ENCODE peak calls at places on chromosomes 4 and X, in seven cellular contexts. J is hepatocyte, Z is thyroid gland, X is iPS DF 6.9, I is breast epithelium, K is left lung, R is K562. N is an unnamed sample.

GRCh38 chr4:122293374-122294365 is 85.1 kb upstream of the ADAD1 start:
- DNase-seq in K (peak; percentile 34), I (no peak), R (no peak), Z (no peak), X (no peak), J (no peak), N (no peak)

GRCh38 chr4:54227261-54228063 is 1.6 kb upstream of the PDGFRA start:
- DNase-seq in I (no peak), K (peak; percentile 35), R (no peak), X (no peak), Z (peak; percentile 35), J (peak; percentile 60), N (no peak)

GRCh38 chr4:121182296-121182695 is 18.2 kb upstream of the TNIP3 start:
- DNase-seq in X (no peak), I (no peak), Z (no peak), K (no peak), R (no peak), J (no peak), N (no peak)

GRCh38 chrX:105752334-105752733 is 70.0 kb upstream of the NRK start:
- DNase-seq in I (no peak), R (no peak), Z (no peak), K (no peak), X (no peak), J (no peak), N (no peak)

GRCh38 chr4:85228264-85228663 is 246.7 kb upstream of the ARHGAP24 start:
- DNase-seq in J (no peak), R (no peak), Z (no peak), I (no peak), K (no peak), X (no peak), N (no peak)

GRCh38 chr4:152729466-152729865 is 49.7 kb upstream of the TMEM154 start:
- DNase-seq in I (no peak), J (no peak), K (no peak), X (no peak), R (no peak), Z (no peak), N (no peak)

GRCh38 chr4:150547154-150547838 is 34.7 kb upstream of the MAB21L2 start:
- DNase-seq in X (no peak), J (no peak), Z (no peak), R (no peak), I (no peak), K (no peak), N (no peak)

GRCh38 chrX:118526149-118526548 is 30.5 kb downstream of the DOCK11 start:
- DNase-seq in J (no peak), Z (no peak), I (no peak), K (no peak), R (no peak), X (no peak), N (no peak)

GRCh38 chr4:73704314-73705055 is 35.9 kb upstream of the CXCL8 start:
- DNase-seq in Z (peak; percentile 65), I (no peak), X (no peak), R (peak; percentile 66), K (peak; percentile 66), J (peak; percentile 85), N (peak; percentile 76)

GRCh38 chr4:108681321-108681809 is 31.0 kb downstream of the OSTC start:
- DNase-seq in K (no peak), J (no peak), I (no peak), R (no peak), Z (no peak), X (no peak), N (no peak)

GRCh38 chrX:31132803-31133202 is 61.0 kb upstream of the FTHL17 start:
- DNase-seq in R (no peak), J (no peak), X (no peak), I (no peak), Z (no peak), K (no peak), N (no peak)

GRCh38 chr4:149781150-149781549 is 34.5 kb downstream of the IQCM start:
- DNase-seq in J (no peak), I (no peak), R (no peak), K (no peak), X (no peak), Z (no peak), N (no peak)

GRCh38 chrX:22116585-22117546 is 84.7 kb downstream of the PHEX start:
- DNase-seq in I (no peak), J (no peak), K (no peak), R (no peak), X (no peak), Z (no peak), N (no peak)

GRCh38 chr4:69617083-69617694 is 22.3 kb downstream of the UGT2A2 start:
- DNase-seq in X (peak; percentile 7), I (no peak), K (no peak), J (peak; percentile 69), Z (no peak), R (no peak), N (no peak)

GRCh38 chr4:110467400-110467799 is 8.6 kb upstream of the ENPEP start:
- DNase-seq in Z (no peak), X (no peak), R (no peak), K (no peak), J (no peak), I (no peak), N (no peak)

GRCh38 chr4:188336891-188337290 is 197.7 kb downstream of the TRIML1 start:
- DNase-seq in K (no peak), Z (no peak), X (no peak), I (no peak), R (no peak), J (no peak), N (no peak)

GRCh38 chr4:160180206-160180605 is 1077.3 kb downstream of the RAPGEF2 start:
- DNase-seq in Z (no peak), K (no peak), R (no peak), I (no peak), X (no peak), J (peak; percentile 19), N (no peak)

GRCh38 chr4:11605597-11605996 is 176.9 kb upstream of the HS3ST1 start:
- DNase-seq in J (no peak), Z (no peak), X (no peak), K (no peak), I (no peak), R (no peak), N (no peak)

GRCh38 chr4:76197971-76198410 is 15.6 kb downstream of the SCARB2 start:
- DNase-seq in Z (peak; percentile 62), J (peak; percentile 62), X (no peak), R (peak; percentile 25), I (no peak), K (peak; percentile 76), N (peak; percentile 62)
- H3K4me1 ChIP-seq in Z (peaks cover 85% of the 10 kb centered on the region), J (peaks cover 71% of the 10 kb centered on the region), X (no peaks in the 10 kb centered on the region), R (peaks cover 4% of the 10 kb centered on the region), I (peaks cover 5% of the 10 kb centered on the region), K (peaks cover 100% of the 10 kb centered on the region), N (peaks cover 97% of the 10 kb centered on the region)

GRCh38 chr4:77026322-77026704 is 49.5 kb downstream of the CCNI start:
- DNase-seq in X (no peak), K (no peak), Z (no peak), J (no peak), I (no peak), R (no peak), N (no peak)

GRCh38 chr4:77021614-77022089 is 54.1 kb downstream of the CCNI start:
- DNase-seq in X (no peak), Z (no peak), J (no peak), I (no peak), K (no peak), R (no peak), N (no peak)

GRCh38 chr4:77025643-77026321 is 50.0 kb downstream of the CCNI start:
- DNase-seq in I (no peak), X (no peak), J (no peak), R (no peak), Z (no peak), K (no peak), N (no peak)

GRCh38 chr4:77022581-77023133 is 53.1 kb downstream of the CCNI start:
- DNase-seq in J (no peak), X (no peak), K (no peak), I (no peak), R (no peak), Z (no peak), N (no peak)

GRCh38 chr4:77023920-77024319 is 51.9 kb downstream of the CCNI start:
- DNase-seq in X (no peak), Z (no peak), I (no peak), R (no peak), K (no peak), J (peak; percentile 32), N (no peak)
- H3K4me1 ChIP-seq in X (peaks cover 6% of the 10 kb centered on the region), Z (peaks cover 19% of the 10 kb centered on the region), I (no peaks in the 10 kb centered on the region), R (no peaks in the 10 kb centered on the region), K (peaks cover 6% of the 10 kb centered on the region), J (peaks cover 20% of the 10 kb centered on the region), N (no peaks in the 10 kb centered on the region)

GRCh38 chr4:101171747-101172146 is 175.6 kb downstream of the PPP3CA start:
- DNase-seq in Z (no peak), K (no peak), R (no peak), J (no peak), I (no peak), X (no peak), N (no peak)
- H3K4me1 ChIP-seq in Z (no peaks in the 10 kb centered on the region), K (peaks cover 38% of the 10 kb centered on the region), R (no peaks in the 10 kb centered on the region), J (no peaks in the 10 kb centered on the region), I (no peaks in the 10 kb centered on the region), X (no peaks in the 10 kb centered on the region), N (peaks cover 24% of the 10 kb centered on the region)

GRCh38 chr4:2832309-2832980 is 11.2 kb upstream of the ADD1 start:
- DNase-seq in J (no peak), I (no peak), R (no peak), K (peak; percentile 30), X (no peak), Z (peak; percentile 1), N (no peak)

GRCh38 chr4:2832981-2833670 is 10.5 kb upstream of the ADD1 start:
- DNase-seq in K (no peak), I (no peak), Z (no peak), J (no peak), X (no peak), R (no peak), N (no peak)

GRCh38 chr4:2835978-2836377 is 7.7 kb upstream of the ADD1 start:
- DNase-seq in R (no peak), X (no peak), J (peak; percentile 2), I (no peak), Z (peak; percentile 1), K (peak; percentile 30), N (peak; percentile 9)

GRCh38 chr4:2833671-2834000 is 10.0 kb upstream of the ADD1 start:
- DNase-seq in Z (no peak), K (peak; percentile 29), I (no peak), J (peak; percentile 2), R (no peak), X (no peak), N (no peak)

DNA sequence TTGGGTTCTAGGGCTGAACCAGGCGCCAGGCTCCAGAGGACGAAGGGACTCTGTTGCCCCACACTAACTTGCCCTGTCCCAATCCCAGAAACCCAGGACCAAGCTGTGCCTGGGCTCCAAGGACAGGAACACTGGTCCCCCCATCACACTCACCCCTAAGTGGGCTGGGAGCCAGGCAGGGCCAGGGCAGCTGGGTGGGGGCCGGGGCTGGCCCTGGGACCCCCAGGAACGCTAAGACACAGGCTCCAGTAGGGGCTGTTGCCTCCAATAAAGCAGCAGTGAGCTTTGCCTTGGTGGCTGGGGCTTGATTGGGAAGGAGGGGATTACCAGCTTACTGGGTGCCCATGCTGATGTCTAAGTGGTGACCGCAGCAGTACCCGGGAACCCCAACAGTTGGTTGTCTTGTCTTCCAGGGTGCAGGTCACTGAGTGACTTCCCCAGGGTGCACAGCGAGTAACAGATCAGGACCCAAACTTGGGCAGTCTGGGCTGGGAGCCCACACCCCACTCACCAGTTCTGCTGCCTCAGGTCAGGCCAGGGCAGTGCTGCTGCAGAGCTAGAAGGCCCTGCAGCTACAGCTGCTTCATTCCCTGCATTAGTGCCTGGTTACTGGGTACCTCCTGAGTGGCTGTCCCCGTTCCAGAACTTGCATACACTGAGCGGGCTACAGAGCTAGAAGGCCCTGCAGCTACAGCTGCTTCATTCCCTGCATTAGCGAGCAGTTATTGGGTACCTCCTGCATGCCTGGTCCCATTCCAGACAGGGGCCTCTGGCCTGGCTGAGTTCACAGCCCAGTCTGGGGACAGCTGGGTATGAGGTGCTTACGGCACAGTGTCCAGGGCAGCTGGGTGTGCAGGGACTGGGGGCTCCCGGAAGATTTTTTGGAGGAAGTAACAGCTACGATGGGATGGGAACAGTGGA is 9.4 kb upstream of the ADD1 start:
- DNase-seq in X (no peak), Z (peak; percentile 1), J (peak; percentile 3), R (no peak), I (no peak), K (peak; percentile 31), N (no peak)
- H3K4me1 ChIP-seq in X (peaks cover 8% of the 10 kb centered on the region), Z (peaks cover 18% of the 10 kb centered on the region), J (no peaks in the 10 kb centered on the region), R (peaks cover 65% of the 10 kb centered on the region), I (no peaks in the 10 kb centered on the region), K (peaks cover 52% of the 10 kb centered on the region), N (peaks cover 6% of the 10 kb centered on the region)

N was measured in gastrocnemius medialis.